ENCODE peak calls at places on chromosomes 6 and 20, in seven cellular contexts. X is astrocyte, Y is GM23248, U is H1, T is kidney, B is mammary epithelial cell, K is neuronal stem cell. G is an unnamed sample. For H3K36me3, the result is how much of the 10 kb centered on the place peaks cover.

GRCh38 chr20:57265649-57266250 is 691 bp downstream of the BMP7 start:
- DNase-seq in X (no peak), Y (no peak), U (peak), T (peak), B (peak), K (no peak), G (no peak)

GRCh38 chr6:140537211-140537610 is 1162.8 kb upstream of the CITED2 start:
- DNase-seq in X (peak), Y (peak), U (no peak), T (no peak), B (no peak), K (no peak), G (no peak)

GRCh38 chr6:111210074-111210729 is 122.9 kb downstream of the SLC16A10 start:
- DNase-seq in X (peak), Y (peak), U (peak), T (no peak), B (peak), K (peak), G (peak)

GRCh38 chr6:83417880-83418663 is 12.8 kb downstream of the ME1 start:
- DNase-seq in X (peak), Y (peak), U (no peak), T (no peak), B (peak), K (peak), G (peak)

GRCh38 chr6:79084693-79085092 is 6.6 kb upstream of the PHIP start:
- DNase-seq in X (no peak), Y (no peak), U (no peak), T (no peak), B (no peak), K (no peak), G (no peak)

GRCh38 chr20:8190043-8190880 is 58.2 kb downstream of the PLCB1 start:
- DNase-seq in X (no peak), Y (no peak), U (no peak), T (no peak), B (no peak), K (no peak), G (no peak)

GRCh38 chr6:165715428-165715827 is 52.4 kb upstream of the PDE10A start:
- DNase-seq in X (no peak), Y (no peak), U (no peak), T (no peak), B (no peak), K (no peak), G (no peak)

GRCh38 chr6:63923139-63923739 is 287.6 kb downstream of the PHF3 start:
- DNase-seq in X (peak), Y (peak), U (no peak), T (no peak), B (peak), K (no peak), G (peak)

GRCh38 chr6:4671587-4672115 is 104.6 kb upstream of the CDYL start:
- DNase-seq in X (no peak), Y (no peak), U (no peak), T (no peak), B (no peak), K (no peak), G (no peak)

GRCh38 chr20:44704551-44704971 is 10.6 kb upstream of the CCN5 start:
- DNase-seq in X (peak), Y (peak), U (no peak), T (no peak), B (no peak), K (no peak), G (no peak)

GRCh38 chr20:51366155-51366886 is 176.2 kb downstream of the NFATC2 start:
- DNase-seq in X (peak), Y (peak), U (no peak), T (peak), B (peak), K (no peak), G (no peak)

GRCh38 chr20:36344517-36345132 is 38.5 kb downstream of the DLGAP4 start:
- DNase-seq in X (peak), Y (peak), U (peak), T (peak), B (peak), K (peak), G (peak)

GRCh38 chr20:3000852-3001523 is 42.4 kb upstream of the GNRH2 start:
- DNase-seq in X (peak), Y (peak), U (no peak), T (no peak), B (peak), K (peak), G (peak)

GRCh38 chr20:13286052-13286451 is 65.0 kb downstream of the ISM1 start:
- DNase-seq in X (no peak), Y (no peak), U (no peak), T (no peak), B (peak), K (no peak), G (no peak)

GRCh38 chr20:32789896-32790750 is 27.9 kb downstream of the DNMT3B start:
- DNase-seq in X (peak), Y (peak), U (peak), T (peak), B (peak), K (peak), G (peak)

GRCh38 chr6:16130932-16131387 is 2.1 kb downstream of the MYLIP start:
- DNase-seq in X (peak), Y (peak), U (no peak), T (no peak), B (peak), K (peak), G (peak)

GRCh38 chr6:92124126-92124525 is 1295.2 kb downstream of the EPHA7 start:
- DNase-seq in X (peak), Y (no peak), U (no peak), T (no peak), B (no peak), K (no peak), G (no peak)

GRCh38 chr6:88119769-88120168 is 46.4 kb downstream of the CNR1 start:
- DNase-seq in X (no peak), Y (peak), U (no peak), T (no peak), B (no peak), K (peak), G (peak)

GRCh38 chr20:3781153-3781910 is at the start of gene SPEF1:
- DNase-seq in X (peak), Y (peak), U (peak), T (peak), B (peak), K (peak), G (peak)

GRCh38 chr20:37223053-37223452 is 38.6 kb downstream of the GHRH start:
- DNase-seq in X (peak), Y (peak), U (no peak), T (no peak), B (peak), K (no peak), G (peak)

GRCh38 chr20:62752181-62752670 is 43.6 kb downstream of the NTSR1 start:
- DNase-seq in X (no peak), Y (no peak), U (no peak), T (peak), B (no peak), K (no peak), G (no peak)

GRCh38 chr6:33668328-33668727 is 43.2 kb downstream of the UQCC2 start:
- DNase-seq in X (no peak), Y (no peak), U (no peak), T (no peak), B (no peak), K (no peak), G (no peak)
- H3K36me3 ChIP-seq in X (under half), Y (under half), U (under half), T (under half), B (under half), K (under half), G (under half)

GRCh38 chr20:11266571-11266970 is 592.8 kb upstream of the JAG1 start:
- DNase-seq in X (no peak), Y (no peak), U (no peak), T (no peak), B (peak), K (no peak), G (no peak)
- H3K9ac ChIP-seq in X (peak), Y (no peak), U (no peak), T (no peak), B (no peak), K (no peak), G (no peak)

GRCh38 chr20:63831696-63832686 is 927 bp upstream of the ZBTB46 start:
- DNase-seq in X (no peak), Y (peak), U (peak), T (peak), B (no peak), K (no peak), G (no peak)
- H3K4me3 ChIP-seq in X (no peak), Y (peak), U (peak), T (no peak), B (peak), K (peak), G (no peak)

GRCh38 chr6:82227770-82228169 is 19.8 kb downstream of the IBTK start:
- DNase-seq in X (no peak), Y (no peak), U (no peak), T (no peak), B (no peak), K (no peak), G (no peak)
- H3K36me3 ChIP-seq in X (under half), Y (half or more), U (under half), T (under half), B (under half), K (half or more), G (half or more)

GRCh38 chr6:2875840-2876207 is 27.3 kb downstream of the SERPINB9 start:
- DNase-seq in X (no peak), Y (peak), U (no peak), T (peak), B (no peak), K (no peak), G (peak)
- H3K9ac ChIP-seq in X (peak), Y (peak), U (no peak), T (peak), B (no peak), K (peak), G (peak)

GRCh38 chr6:33632603-33633039 is 11.5 kb downstream of the ITPR3 start:
- DNase-seq in X (no peak), Y (peak), U (peak), T (no peak), B (peak), K (no peak), G (peak)
- H3K4me3 ChIP-seq in X (no peak), Y (no peak), U (peak), T (no peak), B (no peak), K (no peak), G (no peak)